ENCODE peak calls at places on chromosomes 5 and 9, in four cellular contexts. U, B, F and G are unnamed samples.

GRCh38 chr5:172683264-172683663 is 42.2 kb downstream of the NEURL1B start:
- DNase-seq in F (no peak), B (no peak), U (no peak), G (no peak)

GRCh38 chr9:31535659-31536058 is 848.8 kb upstream of the ACO1 start:
- DNase-seq in U (no peak), B (no peak), F (no peak), G (no peak)

GRCh38 chr5:51684794-51685355 is 301.6 kb downstream of the ISL1 start:
- DNase-seq in B (no peak), U (no peak), F (no peak), G (peak)

GRCh38 chr5:66242050-66242449 is 98.0 kb downstream of the SREK1 start:
- DNase-seq in B (no peak), F (no peak), U (no peak), G (no peak)

GRCh38 chr5:59517926-59518585 is 375.5 kb downstream of the PDE4D start:
- DNase-seq in F (no peak), B (peak), U (no peak), G (peak)

GRCh38 chr5:79800979-79801827 is 111.6 kb downstream of the CMYA5 start:
- DNase-seq in U (no peak), F (no peak), B (no peak), G (peak)

GRCh38 chr9:137680445-137681358 is 61.9 kb downstream of the EHMT1 start:
- DNase-seq in U (no peak), B (no peak), F (no peak), G (no peak)

GRCh38 chr9:74493512-74493911 is 3.6 kb upstream of the RORB start:
- DNase-seq in B (no peak), U (no peak), F (no peak), G (no peak)

GRCh38 chr9:117187498-117187897 is 227.4 kb downstream of the ASTN2 start:
- DNase-seq in F (no peak), U (no peak), B (no peak), G (no peak)

GRCh38 chr5:112697301-112697700 is 40.4 kb upstream of the APC start:
- DNase-seq in B (no peak), F (no peak), U (no peak), G (no peak)

GRCh38 chr5:150556859-150557506 is 49.1 kb downstream of the NDST1 start:
- DNase-seq in B (no peak), F (no peak), U (no peak), G (no peak)

GRCh38 chr5:74543162-74543995 is 97.1 kb downstream of the ENC1 start:
- DNase-seq in F (no peak), U (no peak), B (peak), G (peak)

GRCh38 chr9:126754436-126755324 is 50.2 kb upstream of the ZBTB43 start:
- DNase-seq in U (no peak), B (no peak), F (no peak), G (no peak)

GRCh38 chr5:66327008-66327407 is 182.9 kb downstream of the SREK1 start:
- DNase-seq in B (no peak), F (no peak), U (no peak), G (no peak)

GRCh38 chr9:4933861-4934260 is 51.2 kb upstream of the JAK2 start:
- DNase-seq in U (no peak), B (no peak), F (no peak), G (no peak)

GRCh38 chr9:70485273-70485858 is 70.9 kb upstream of the KLF9 start:
- DNase-seq in B (no peak), U (no peak), F (no peak), G (peak)

GRCh38 chr5:87784869-87785268 is 372.1 kb upstream of the CCNH start:
- DNase-seq in B (no peak), U (no peak), F (no peak), G (no peak)

GRCh38 chr5:126449751-126450271 is 26.6 kb downstream of the GRAMD2B start:
- DNase-seq in F (peak), U (peak), B (peak), G (peak)

GRCh38 chr9:16090907-16091629 is 538.2 kb downstream of the CCDC171 start:
- DNase-seq in F (no peak), U (no peak), B (no peak), G (peak)

GRCh38 chr9:133927041-133927440 is 65.1 kb downstream of the VAV2 start:
- DNase-seq in U (no peak), B (no peak), F (no peak), G (no peak)

GRCh38 chr5:161403996-161404395 is 142.5 kb downstream of the GABRB2 start:
- DNase-seq in U (no peak), B (peak), F (no peak), G (no peak)

GRCh38 chr5:122967625-122968024 is 68.9 kb downstream of the PPIC start:
- DNase-seq in B (no peak), U (no peak), F (no peak), G (no peak)

GRCh38 chr9:126752881-126753670 is 51.8 kb upstream of the ZBTB43 start:
- DNase-seq in U (no peak), B (no peak), F (no peak), G (no peak)

GRCh38 chr5:41747708-41748107 is 122.5 kb downstream of the OXCT1 start:
- DNase-seq in U (no peak), B (no peak), F (no peak), G (no peak)

GRCh38 chr9:127778280-127779135 is at the start of gene SH2D3C:
- DNase-seq in F (peak), U (peak), B (no peak), G (no peak)

GRCh38 chr9:73074176-73074708 is 77.4 kb upstream of the ANXA1 start:
- DNase-seq in F (no peak), U (no peak), B (peak), G (no peak)

GRCh38 chr5:43305948-43306563 is 7.2 kb downstream of the HMGCS1 start:
- DNase-seq in U (peak), F (no peak), B (peak), G (peak)

GRCh38 chr5:6812800-6813731 is 99.8 kb downstream of the TENT4A start:
- DNase-seq in F (no peak), B (peak), U (no peak), G (peak)